ENCODE peak calls at places on chromosome 1, in six cellular contexts. Q is activated CD4-positive, alpha-beta T cell treated with anti-CD3 and anti-CD28 coated beads, Interleukin-2, amount 50 U/mL, for 1 hour; F is ELR; H is H4; X is fibroblast of lung; G is activated gamma-delta T cell treated with Interleukin-2 at 50 U/mL for 16 hours. W is an unnamed sample.

GRCh38 chr1:213987876-213988638 is at the start of gene PROX1:
- DNase-seq in X (peak; percentile 92), Q (peak; percentile 38), F (peak; percentile 84), G (no peak), H (peak; percentile 92), W (peak; percentile 86)

GRCh38 chr1:240487493-240487892 is 124.5 kb downstream of the GREM2 start:
- DNase-seq in H (no peak), F (no peak), X (no peak), G (no peak), Q (no peak), W (no peak)

GRCh38 chr1:110012100-110012499 is 22.3 kb upstream of the STRIP1 start:
- DNase-seq in X (no peak), F (no peak), G (no peak), Q (no peak), H (no peak), W (no peak)

GRCh38 chr1:182211364-182211763 is 149.9 kb upstream of the ZNF648 start:
- DNase-seq in F (no peak), H (no peak), X (no peak), G (no peak), Q (no peak), W (no peak)

GRCh38 chr1:87684194-87684593 is 355.5 kb downstream of the LMO4 start:
- DNase-seq in F (no peak), H (peak; percentile 8), Q (no peak), X (peak; percentile 67), G (no peak), W (peak; percentile 36)

GRCh38 chr1:229186373-229187056 is 84.4 kb upstream of the RAB4A start:
- DNase-seq in F (no peak), X (no peak), H (no peak), G (no peak), Q (no peak), W (no peak)

GRCh38 chr1:208835082-208835467 is 590.9 kb upstream of the PLXNA2 start:
- DNase-seq in Q (no peak), G (no peak), X (no peak), H (no peak), F (no peak), W (no peak)

GRCh38 chr1:209756608-209757445 is 974 bp downstream of the TRAF3IP3 start:
- DNase-seq in X (no peak), F (no peak), H (no peak), Q (peak; percentile 37), G (peak; percentile 25), W (no peak)